ENCODE peak calls at places on chromosome 19, in five cellular contexts. G is iPS-NIHi11, F is T-helper 9 cell, T is DMS 273 treated with DMSO at 0.1 percent for 48 hours, E is hepatocyte. U is an unnamed sample.

GRCh38 chr19:17113127-17113785 is 37.7 kb downstream of the MYO9B start:
- DNase-seq in G (no peak), F (no peak), T (no peak), E (no peak), U (no peak)

GRCh38 chr19:33267706-33268105 is 34.6 kb downstream of the CEBPA start:
- DNase-seq in G (no peak), F (no peak), T (no peak), E (no peak), U (no peak)

GRCh38 chr19:45591004-45591637 is 6.5 kb upstream of the OPA3 start:
- DNase-seq in G (peak; percentile 84), F (no peak), T (no peak), E (peak; percentile 63), U (no peak)

GRCh38 chr19:488505-489417 is 7.5 kb upstream of the MADCAM1 start:
- DNase-seq in G (peak; percentile 95), F (peak; percentile 90), T (peak; percentile 76), E (peak; percentile 99), U (no peak)

GRCh38 chr19:33332248-33332647 is 29.9 kb upstream of the CEBPA start:
- DNase-seq in G (no peak), F (no peak), T (no peak), E (no peak), U (no peak)

GRCh38 chr19:15264061-15264932 is 32.0 kb upstream of the EPHX3 start:
- DNase-seq in G (peak; percentile 85), F (peak; percentile 72), T (peak; percentile 7), E (peak; percentile 86), U (no peak)

GRCh38 chr19:13619203-13619632 is 112.9 kb upstream of the CACNA1A start:
- DNase-seq in G (no peak), F (no peak), T (no peak), E (no peak), U (no peak)

GRCh38 chr19:51439021-51439465 is 19.2 kb downstream of the SIGLEC8 start:
- DNase-seq in G (peak; percentile 56), F (no peak), T (no peak), E (no peak), U (no peak)

GRCh38 chr19:29201849-29202248 is 11.1 kb downstream of the UQCRFS1 start:
- DNase-seq in G (no peak), F (no peak), T (no peak), E (no peak), U (no peak)

GRCh38 chr19:3359850-3360493 is 6.4 kb upstream of the NFIC start:
- DNase-seq in G (peak; percentile 82), F (no peak), T (no peak), E (peak; percentile 62), U (no peak)

GRCh38 chr19:13051581-13052165 is 51.0 kb downstream of the LYL1 start:
- DNase-seq in G (peak; percentile 90), F (no peak), T (no peak), E (peak; percentile 91), U (no peak)

GRCh38 chr19:56091066-56091490 is 30.0 kb downstream of the ZNF787 start:
- DNase-seq in G (no peak), F (no peak), T (no peak), E (no peak), U (no peak)

GRCh38 chr19:1857648-1858326 is 5.6 kb downstream of the KLF16 start:
- DNase-seq in G (no peak), F (no peak), T (no peak), E (no peak), U (no peak)

GRCh38 chr19:34364830-34365462 is at the start of gene GPI:
- DNase-seq in G (peak; percentile 85), F (peak; percentile 66), T (no peak), E (peak; percentile 81), U (no peak)

GRCh38 chr19:3358919-3359849 is 7.2 kb upstream of the NFIC start:
- DNase-seq in G (peak; percentile 79), F (peak; percentile 61), T (no peak), E (peak; percentile 62), U (no peak)

GRCh38 chr19:5131866-5132561 is 163.1 kb downstream of the KDM4B start:
- DNase-seq in G (peak; percentile 61), F (no peak), T (no peak), E (peak; percentile 71), U (no peak)

GRCh38 chr19:44356383-44357111 is at the start of gene ZNF112:
- DNase-seq in G (peak; percentile 81), F (no peak), T (peak; percentile 90), E (peak; percentile 93), U (peak; percentile 69)

GRCh38 chr19:38152461-38153379 is 71.3 kb downstream of the DPF1 start:
- DNase-seq in G (no peak), F (no peak), T (no peak), E (no peak), U (no peak)

GRCh38 chr19:49224856-49225255 is 67.3 kb downstream of the TRPM4 start:
- DNase-seq in G (peak; percentile 77), F (no peak), T (peak; percentile 54), E (peak; percentile 39), U (no peak)

GRCh38 chr19:48547722-48548121 is 4.2 kb upstream of the SULT2B1 start:
- DNase-seq in G (no peak), F (no peak), T (no peak), E (no peak), U (no peak)

GRCh38 chr19:21463449-21464105 is 41.8 kb upstream of the ZNF429 start:
- DNase-seq in G (peak; percentile 93), F (no peak), T (peak; percentile 90), E (peak; percentile 89), U (peak; percentile 38)

GRCh38 chr19:33333615-33334014 is 31.3 kb upstream of the CEBPA start:
- DNase-seq in G (no peak), F (no peak), T (no peak), E (no peak), U (no peak)

GRCh38 chr19:4974855-4975469 is 6.0 kb downstream of the KDM4B start:
- DNase-seq in G (no peak), F (no peak), T (no peak), E (no peak), U (no peak)

GRCh38 chr19:10552596-10553053 is 8.9 kb downstream of the ATG4D start:
- DNase-seq in G (peak; percentile 84), F (no peak), T (peak; percentile 17), E (no peak), U (no peak)

GRCh38 chr19:51127032-51127431 is 2.3 kb downstream of the SIGLEC9 start:
- DNase-seq in G (no peak), F (no peak), T (no peak), E (no peak), U (no peak)

GRCh38 chr19:38265213-38265861 is 964 bp downstream of the SPINT2 start:
- DNase-seq in G (no peak), F (no peak), T (no peak), E (peak; percentile 48), U (no peak)

GRCh38 chr19:7983286-7983950 is 22.0 kb downstream of the ELAVL1 start:
- DNase-seq in G (no peak), F (no peak), T (no peak), E (no peak), U (no peak)

GRCh38 chr19:41569481-41570150 is 6.3 kb upstream of the CEACAM21 start:
- DNase-seq in G (no peak), F (no peak), T (no peak), E (no peak), U (no peak)

GRCh38 chr19:48644839-48645651 is 942 bp downstream of the CA11 start:
- DNase-seq in G (peak; percentile 57), F (peak; percentile 63), T (peak; percentile 85), E (peak; percentile 85), U (no peak)

GRCh38 chr19:11693505-11694499 is 44.9 kb downstream of the ZNF823 start:
- DNase-seq in G (peak; percentile 34), F (no peak), T (peak; percentile 81), E (peak; percentile 49), U (no peak)

GRCh38 chr19:3135961-3136683 is at the start of gene GNA15:
- DNase-seq in G (no peak), F (peak; percentile 48), T (no peak), E (no peak), U (no peak)

GRCh38 chr19:35341006-35341405 is 6.7 kb upstream of the FFAR1 start:
- DNase-seq in G (no peak), F (no peak), T (no peak), E (no peak), U (no peak)

GRCh38 chr19:28103916-28104315 is 1109.0 kb downstream of the UQCRFS1 start:
- DNase-seq in G (peak; percentile 46), F (no peak), T (no peak), E (no peak), U (no peak)

GRCh38 chr19:31725051-31725450 is 375.8 kb upstream of the TSHZ3 start:
- DNase-seq in G (no peak), F (no peak), T (no peak), E (peak; percentile 23), U (no peak)

GRCh38 chr19:55418185-55418584 is 10.6 kb upstream of the UBE2S start:
- DNase-seq in G (peak; percentile 83), F (peak; percentile 30), T (peak; percentile 26), E (peak; percentile 84), U (peak; percentile 60)

GRCh38 chr19:41951686-41952172 is 7.4 kb downstream of the RABAC1 start:
- DNase-seq in G (peak; percentile 93), F (peak; percentile 94), T (no peak), E (peak; percentile 87), U (peak; percentile 57)

GRCh38 chr19:55373993-55374757 is 2.5 kb upstream of the TMEM190 start:
- DNase-seq in G (peak; percentile 51), F (no peak), T (no peak), E (no peak), U (no peak)

GRCh38 chr19:24074720-24075119 is 12.3 kb upstream of the ZNF254 start:
- DNase-seq in G (no peak), F (no peak), T (no peak), E (no peak), U (no peak)

GRCh38 chr19:45115809-45116615 is 23.0 kb downstream of the PPP1R37 start:
- DNase-seq in G (no peak), F (no peak), T (peak; percentile 91), E (no peak), U (no peak)

U was measured in Panc1.